ENCODE peak calls at places on chromosomes 4 and X, in six cellular contexts. One of them, this sample, is unnamed.

GRCh38 chr4:17605236-17605635 is 9.2 kb upstream of the MED28 start:
- DNase-seq in GM13976: no peak
- DNase-seq in HEK293T: no peak
- DNase-seq in GM12892: no peak
- DNase-seq in kidney glomerular epithelial cell: no peak
- DNase-seq in CD8-positive, alpha-beta memory T cell: no peak
- DNase-seq in this sample: no peak

GRCh38 chr4:21802406-21802805 is 146.2 kb downstream of the KCNIP4 start:
- DNase-seq in GM13976: no peak
- DNase-seq in HEK293T: no peak
- DNase-seq in GM12892: no peak
- DNase-seq in kidney glomerular epithelial cell: peak
- DNase-seq in CD8-positive, alpha-beta memory T cell: no peak
- DNase-seq in this sample: peak

GRCh38 chrX:19697416-19697815 is 182.1 kb upstream of the MAP3K15 start:
- DNase-seq in GM13976: no peak
- DNase-seq in HEK293T: no peak
- DNase-seq in GM12892: no peak
- DNase-seq in kidney glomerular epithelial cell: no peak
- DNase-seq in CD8-positive, alpha-beta memory T cell: no peak
- DNase-seq in this sample: no peak

GRCh38 chr4:76589402-76589801 is 154.4 kb downstream of the SHROOM3 start:
- DNase-seq in GM13976: no peak
- DNase-seq in HEK293T: no peak
- DNase-seq in GM12892: no peak
- DNase-seq in kidney glomerular epithelial cell: peak
- DNase-seq in CD8-positive, alpha-beta memory T cell: no peak
- DNase-seq in this sample: peak

GRCh38 chr4:88448905-88449689 is 7.8 kb upstream of the HERC5 start:
- DNase-seq in GM13976: no peak
- DNase-seq in HEK293T: no peak
- DNase-seq in GM12892: no peak
- DNase-seq in kidney glomerular epithelial cell: no peak
- DNase-seq in CD8-positive, alpha-beta memory T cell: no peak
- DNase-seq in this sample: no peak

GRCh38 chr4:117983541-117984451 is 50.5 kb upstream of the NDST3 start:
- DNase-seq in GM13976: no peak
- DNase-seq in HEK293T: no peak
- DNase-seq in GM12892: no peak
- DNase-seq in kidney glomerular epithelial cell: peak
- DNase-seq in CD8-positive, alpha-beta memory T cell: no peak
- DNase-seq in this sample: no peak

GRCh38 chr4:153204247-153205027 is at the start of gene TRIM2:
- DNase-seq in GM13976: no peak
- DNase-seq in HEK293T: peak
- DNase-seq in GM12892: no peak
- DNase-seq in kidney glomerular epithelial cell: peak
- DNase-seq in CD8-positive, alpha-beta memory T cell: no peak
- DNase-seq in this sample: peak

GRCh38 chr4:74410272-74410671 is 34.7 kb upstream of the AREG start:
- DNase-seq in GM13976: no peak
- DNase-seq in HEK293T: no peak
- DNase-seq in GM12892: no peak
- DNase-seq in kidney glomerular epithelial cell: no peak
- DNase-seq in CD8-positive, alpha-beta memory T cell: no peak
- DNase-seq in this sample: peak

GRCh38 chrX:110734894-110735541 is 60.6 kb downstream of the CHRDL1 start:
- DNase-seq in GM13976: no peak
- DNase-seq in HEK293T: no peak
- DNase-seq in GM12892: no peak
- DNase-seq in kidney glomerular epithelial cell: peak
- DNase-seq in CD8-positive, alpha-beta memory T cell: no peak
- DNase-seq in this sample: peak

GRCh38 chrX:48648299-48648698 is 35.3 kb upstream of the WAS start:
- DNase-seq in GM13976: peak
- DNase-seq in HEK293T: peak
- DNase-seq in GM12892: no peak
- DNase-seq in kidney glomerular epithelial cell: peak
- DNase-seq in CD8-positive, alpha-beta memory T cell: peak
- DNase-seq in this sample: peak

GRCh38 chrX:39451061-39451460 is 646.7 kb downstream of the BCOR start:
- DNase-seq in GM13976: no peak
- DNase-seq in HEK293T: no peak
- DNase-seq in GM12892: no peak
- DNase-seq in kidney glomerular epithelial cell: no peak
- DNase-seq in CD8-positive, alpha-beta memory T cell: no peak
- DNase-seq in this sample: no peak

GRCh38 chr4:6426571-6427438 is 45.6 kb downstream of the PPP2R2C start:
- DNase-seq in GM13976: no peak
- DNase-seq in HEK293T: no peak
- DNase-seq in GM12892: no peak
- DNase-seq in kidney glomerular epithelial cell: no peak
- DNase-seq in CD8-positive, alpha-beta memory T cell: no peak
- DNase-seq in this sample: no peak

GRCh38 chr4:112523764-112524505 is 8.0 kb upstream of the NEUROG2 start:
- DNase-seq in GM13976: peak
- DNase-seq in HEK293T: peak
- DNase-seq in GM12892: no peak
- DNase-seq in kidney glomerular epithelial cell: peak
- DNase-seq in CD8-positive, alpha-beta memory T cell: peak
- DNase-seq in this sample: peak

GRCh38 chrX:3262906-3263305 is 83.5 kb downstream of the MXRA5 start:
- DNase-seq in GM13976: no peak
- DNase-seq in HEK293T: no peak
- DNase-seq in GM12892: no peak
- DNase-seq in kidney glomerular epithelial cell: peak
- DNase-seq in CD8-positive, alpha-beta memory T cell: no peak
- DNase-seq in this sample: peak

GRCh38 chr4:188658958-188659522 is 519.8 kb downstream of the TRIML1 start:
- DNase-seq in GM13976: no peak
- DNase-seq in HEK293T: no peak
- DNase-seq in GM12892: no peak
- DNase-seq in kidney glomerular epithelial cell: no peak
- DNase-seq in CD8-positive, alpha-beta memory T cell: no peak
- DNase-seq in this sample: no peak

GRCh38 chr4:24089831-24090531 is 200.1 kb upstream of the PPARGC1A start:
- DNase-seq in GM13976: no peak
- DNase-seq in HEK293T: no peak
- DNase-seq in GM12892: no peak
- DNase-seq in kidney glomerular epithelial cell: no peak
- DNase-seq in CD8-positive, alpha-beta memory T cell: no peak
- DNase-seq in this sample: peak

GRCh38 chrX:14936561-14936960 is 63.3 kb downstream of the MOSPD2 start:
- DNase-seq in GM13976: peak
- DNase-seq in HEK293T: no peak
- DNase-seq in GM12892: no peak
- DNase-seq in kidney glomerular epithelial cell: peak
- DNase-seq in CD8-positive, alpha-beta memory T cell: no peak
- DNase-seq in this sample: peak

GRCh38 chr4:147933316-147933715 is 201.4 kb downstream of the ARHGAP10 start:
- DNase-seq in GM13976: no peak
- DNase-seq in HEK293T: no peak
- DNase-seq in GM12892: no peak
- DNase-seq in kidney glomerular epithelial cell: no peak
- DNase-seq in CD8-positive, alpha-beta memory T cell: no peak
- DNase-seq in this sample: peak

GRCh38 chr4:16055454-16055853 is 28.4 kb downstream of the PROM1 start:
- DNase-seq in GM13976: no peak
- DNase-seq in HEK293T: no peak
- DNase-seq in GM12892: no peak
- DNase-seq in kidney glomerular epithelial cell: no peak
- DNase-seq in CD8-positive, alpha-beta memory T cell: no peak
- DNase-seq in this sample: no peak

GRCh38 chr4:147136308-147136707 is 190.6 kb upstream of the TTC29 start:
- DNase-seq in GM13976: no peak
- DNase-seq in HEK293T: no peak
- DNase-seq in GM12892: no peak
- DNase-seq in kidney glomerular epithelial cell: no peak
- DNase-seq in CD8-positive, alpha-beta memory T cell: no peak
- DNase-seq in this sample: peak

GRCh38 chr4:56768301-56768700 is 53.2 kb downstream of the SPINK2 start:
- DNase-seq in GM13976: no peak
- DNase-seq in HEK293T: no peak
- DNase-seq in GM12892: no peak
- DNase-seq in kidney glomerular epithelial cell: no peak
- DNase-seq in CD8-positive, alpha-beta memory T cell: no peak
- DNase-seq in this sample: no peak

GRCh38 chr4:99808260-99808857 is 8.3 kb upstream of the DAPP1 start:
- DNase-seq in GM13976: peak
- DNase-seq in HEK293T: peak
- DNase-seq in GM12892: peak
- DNase-seq in kidney glomerular epithelial cell: peak
- DNase-seq in CD8-positive, alpha-beta memory T cell: peak
- DNase-seq in this sample: peak

GRCh38 chrX:74422576-74423288 is 1.4 kb downstream of the SLC16A2 start:
- DNase-seq in GM13976: peak
- DNase-seq in HEK293T: peak
- DNase-seq in GM12892: no peak
- DNase-seq in kidney glomerular epithelial cell: no peak
- DNase-seq in CD8-positive, alpha-beta memory T cell: no peak
- DNase-seq in this sample: peak

GRCh38 chrX:85221361-85221760 is 22.2 kb downstream of the SATL1 start:
- DNase-seq in GM13976: no peak
- DNase-seq in HEK293T: no peak
- DNase-seq in GM12892: no peak
- DNase-seq in kidney glomerular epithelial cell: no peak
- DNase-seq in CD8-positive, alpha-beta memory T cell: no peak
- DNase-seq in this sample: no peak

GRCh38 chr4:1969928-1970723 is 38.6 kb downstream of the NELFA start:
- DNase-seq in GM13976: no peak
- DNase-seq in HEK293T: no peak
- DNase-seq in GM12892: no peak
- DNase-seq in kidney glomerular epithelial cell: no peak
- DNase-seq in CD8-positive, alpha-beta memory T cell: no peak
- DNase-seq in this sample: no peak

GRCh38 chrX:110415440-110416167 is 57.0 kb downstream of the RTL9 start:
- DNase-seq in GM13976: no peak
- DNase-seq in HEK293T: no peak
- DNase-seq in GM12892: no peak
- DNase-seq in kidney glomerular epithelial cell: peak
- DNase-seq in CD8-positive, alpha-beta memory T cell: no peak
- DNase-seq in this sample: no peak

GRCh38 chrX:103879339-103879738 is 47.3 kb upstream of the RAB9B start:
- DNase-seq in GM13976: no peak
- DNase-seq in HEK293T: no peak
- DNase-seq in GM12892: no peak
- DNase-seq in kidney glomerular epithelial cell: no peak
- DNase-seq in CD8-positive, alpha-beta memory T cell: no peak
- DNase-seq in this sample: peak

GRCh38 chrX:41300758-41301437 is 33.1 kb upstream of the DDX3X start:
- DNase-seq in GM13976: no peak
- DNase-seq in HEK293T: no peak
- DNase-seq in GM12892: no peak
- DNase-seq in kidney glomerular epithelial cell: no peak
- DNase-seq in CD8-positive, alpha-beta memory T cell: no peak
- DNase-seq in this sample: peak

GRCh38 chr4:6988016-6988715 is 55.0 kb upstream of the TADA2B start:
- DNase-seq in GM13976: no peak
- DNase-seq in HEK293T: no peak
- DNase-seq in GM12892: no peak
- DNase-seq in kidney glomerular epithelial cell: no peak
- DNase-seq in CD8-positive, alpha-beta memory T cell: no peak
- DNase-seq in this sample: peak

GRCh38 chr4:19259920-19260319 is 991.8 kb upstream of the SLIT2 start:
- DNase-seq in GM13976: no peak
- DNase-seq in HEK293T: no peak
- DNase-seq in GM12892: no peak
- DNase-seq in kidney glomerular epithelial cell: no peak
- DNase-seq in CD8-positive, alpha-beta memory T cell: no peak
- DNase-seq in this sample: no peak

GRCh38 chrX:115562492-115562872 is 1.5 kb downstream of the PLS3 start:
- DNase-seq in GM13976: no peak
- DNase-seq in HEK293T: peak
- DNase-seq in GM12892: no peak
- DNase-seq in kidney glomerular epithelial cell: no peak
- DNase-seq in CD8-positive, alpha-beta memory T cell: no peak
- DNase-seq in this sample: peak

GRCh38 chrX:37854748-37855147 is 7.4 kb upstream of the DYNLT3 start:
- DNase-seq in GM13976: no peak
- DNase-seq in HEK293T: no peak
- DNase-seq in GM12892: no peak
- DNase-seq in kidney glomerular epithelial cell: no peak
- DNase-seq in CD8-positive, alpha-beta memory T cell: no peak
- DNase-seq in this sample: no peak

GRCh38 chrX:129957241-129958099 is 25.0 kb upstream of the BCORL1 start:
- DNase-seq in GM13976: peak
- DNase-seq in HEK293T: peak
- DNase-seq in GM12892: peak
- DNase-seq in kidney glomerular epithelial cell: no peak
- DNase-seq in CD8-positive, alpha-beta memory T cell: no peak
- DNase-seq in this sample: peak

GRCh38 chr4:51932684-51933083 is 87.5 kb downstream of the LRRC66 start:
- DNase-seq in GM13976: no peak
- DNase-seq in HEK293T: no peak
- DNase-seq in GM12892: no peak
- DNase-seq in kidney glomerular epithelial cell: no peak
- DNase-seq in CD8-positive, alpha-beta memory T cell: no peak
- DNase-seq in this sample: no peak

GRCh38 chr4:114151-114550 is 10.2 kb upstream of the ZNF718 start:
- DNase-seq in GM13976: no peak
- DNase-seq in HEK293T: no peak
- DNase-seq in GM12892: no peak
- DNase-seq in kidney glomerular epithelial cell: no peak
- DNase-seq in CD8-positive, alpha-beta memory T cell: no peak
- DNase-seq in this sample: no peak

GRCh38 chrX:57227691-57228090 is 58.8 kb upstream of the FAAH2 start:
- DNase-seq in GM13976: no peak
- DNase-seq in HEK293T: no peak
- DNase-seq in GM12892: no peak
- DNase-seq in kidney glomerular epithelial cell: no peak
- DNase-seq in CD8-positive, alpha-beta memory T cell: no peak
- DNase-seq in this sample: no peak

GRCh38 chr4:104964387-104965175 is 182.1 kb upstream of the TET2 start:
- DNase-seq in GM13976: no peak
- DNase-seq in HEK293T: no peak
- DNase-seq in GM12892: no peak
- DNase-seq in kidney glomerular epithelial cell: no peak
- DNase-seq in CD8-positive, alpha-beta memory T cell: no peak
- DNase-seq in this sample: no peak

This sample was measured in cardiac fibroblast.